ENCODE peak calls at places on chromosomes 3 and 15, in eight cellular contexts. T is neural progenitor cell; V is fibroblast of lung; P is GM23248; M is esophagus squamous epithelium; R is AG04450; N is left ventricle myocardium inferior; I is CD4-positive, CD25-positive, alpha-beta regulatory T cell. S is an unnamed sample.

GRCh38 chr3:115086379-115086778 is 60.7 kb downstream of the ZBTB20 start:
- DNase-seq in R (no peak), I (no peak), T (no peak), P (no peak), V (no peak), M (no peak), N (no peak), S (no peak)

GRCh38 chr15:39088186-39088585 is 492.7 kb upstream of the THBS1 start:
- DNase-seq in V (no peak), R (no peak), N (no peak), P (no peak), I (no peak), T (no peak), M (no peak), S (no peak)

GRCh38 chr3:28268989-28269388 is 27.6 kb downstream of the CMC1 start:
- DNase-seq in T (no peak), I (no peak), M (no peak), P (no peak), R (no peak), N (no peak), V (no peak), S (no peak)

GRCh38 chr15:43930556-43930955 is 103.8 kb downstream of the WDR76 start:
- DNase-seq in T (no peak), N (peak), M (no peak), V (no peak), R (no peak), I (no peak), P (no peak), S (no peak)

GRCh38 chr15:78205856-78206255 is 28.5 kb downstream of the ACSBG1 start:
- DNase-seq in R (no peak), I (no peak), P (no peak), N (no peak), M (no peak), V (no peak), T (no peak), S (no peak)

GRCh38 chr3:194654443-194654842 is 17.5 kb downstream of the LSG1 start:
- DNase-seq in I (no peak), R (no peak), M (no peak), T (no peak), P (peak), N (no peak), V (no peak), S (no peak)

GRCh38 chr15:51861557-51862350 is 32.3 kb downstream of the TMOD3 start:
- DNase-seq in N (no peak), I (peak), P (no peak), V (no peak), T (no peak), R (no peak), M (no peak), S (no peak)

GRCh38 chr3:46705022-46705530 is 3.9 kb downstream of the TMIE start:
- DNase-seq in R (peak), N (peak), P (peak), T (peak), V (peak), I (peak), M (no peak), S (peak)

GRCh38 chr3:149507491-149508324 is 33.2 kb downstream of the TM4SF4 start:
- DNase-seq in I (no peak), R (no peak), N (no peak), P (peak), V (peak), M (no peak), T (no peak), S (no peak)

GRCh38 chr15:78681306-78682012 is 40.4 kb upstream of the CHRNB4 start:
- DNase-seq in M (no peak), N (no peak), I (no peak), T (peak), P (no peak), R (no peak), V (no peak), S (no peak)

GRCh38 chr3:73508330-73508954 is 116.3 kb downstream of the PDZRN3 start:
- DNase-seq in M (no peak), I (no peak), V (peak), T (peak), R (peak), P (peak), N (no peak), S (peak)

GRCh38 chr3:73600293-73600938 is 24.3 kb downstream of the PDZRN3 start:
- DNase-seq in I (no peak), V (peak), M (no peak), T (peak), P (peak), R (no peak), N (no peak), S (peak)

GRCh38 chr3:32440481-32441350 is 49.1 kb downstream of the CMTM7 start:
- DNase-seq in T (no peak), R (no peak), M (no peak), P (peak), I (no peak), N (no peak), V (peak), S (no peak)

GRCh38 chr3:127172211-127172610 is 20.7 kb upstream of the PRR23E start:
- DNase-seq in I (no peak), N (no peak), P (no peak), T (no peak), V (no peak), M (no peak), R (no peak), S (no peak)

GRCh38 chr3:142947352-142947751 is 16.1 kb downstream of the PAQR9 start:
- DNase-seq in V (no peak), N (no peak), I (no peak), M (no peak), T (no peak), R (no peak), P (peak), S (no peak)

GRCh38 chr3:45132568-45133211 is 13.5 kb downstream of the CDCP1 start:
- DNase-seq in R (no peak), N (no peak), P (no peak), M (no peak), V (peak), I (no peak), T (no peak), S (no peak)

GRCh38 chr3:82496890-82497560 is 735.6 kb upstream of the GBE1 start:
- DNase-seq in I (no peak), V (peak), N (no peak), M (no peak), R (no peak), P (no peak), T (peak), S (no peak)

GRCh38 chr3:127073931-127074820 is 91.3 kb downstream of the PLXNA1 start:
- DNase-seq in I (no peak), T (no peak), P (peak), M (no peak), V (no peak), N (no peak), R (no peak), S (no peak)

GRCh38 chr3:112781611-112782010 is 65.1 kb downstream of the CD200R1L start:
- DNase-seq in I (no peak), R (no peak), N (no peak), M (no peak), T (no peak), P (peak), V (peak), S (no peak)

GRCh38 chr3:22122567-22122966 is 371.6 kb upstream of the ZNF385D start:
- DNase-seq in R (no peak), V (no peak), I (no peak), P (no peak), T (no peak), M (no peak), N (no peak), S (no peak)

GRCh38 chr15:50977157-50977556 is 68.7 kb downstream of the AP4E1 start:
- DNase-seq in R (no peak), N (no peak), M (no peak), P (no peak), I (no peak), T (no peak), V (peak), S (no peak)

GRCh38 chr3:139357899-139358298 is 14.1 kb downstream of the MRPS22 start:
- DNase-seq in V (no peak), M (no peak), P (no peak), N (no peak), T (no peak), I (no peak), R (no peak), S (no peak)

GRCh38 chr15:61822511-61822910 is 237.7 kb downstream of the VPS13C start:
- DNase-seq in T (no peak), R (no peak), P (no peak), N (no peak), M (no peak), I (no peak), V (no peak), S (no peak)

GRCh38 chr15:73809728-73810501 is 56.8 kb upstream of the INSYN1 start:
- DNase-seq in I (no peak), R (no peak), N (no peak), V (peak), T (no peak), M (no peak), P (peak), S (no peak)

GRCh38 chr3:130699765-130700164 is 46.9 kb downstream of the PIK3R4 start:
- DNase-seq in P (peak), N (no peak), M (no peak), T (peak), R (no peak), V (no peak), I (no peak), S (no peak)

GRCh38 chr3:147699175-147699838 is 290.1 kb downstream of the ZIC1 start:
- DNase-seq in V (peak), M (no peak), N (no peak), I (no peak), R (no peak), P (peak), T (no peak), S (peak)

GRCh38 chr3:99637041-99637380 is 1.4 kb upstream of the COL8A1 start:
- DNase-seq in V (no peak), M (no peak), R (peak), I (no peak), T (peak), N (no peak), P (no peak), S (no peak)

GRCh38 chr3:195467641-195468390 is 25.0 kb upstream of the ACAP2 start:
- DNase-seq in V (peak), P (peak), T (no peak), R (no peak), N (no peak), M (no peak), I (no peak), S (peak)

GRCh38 chr3:188431553-188431952 is 277.6 kb downstream of the LPP start:
- DNase-seq in T (no peak), V (peak), M (no peak), P (peak), N (no peak), R (no peak), I (no peak), S (no peak)

GRCh38 chr15:85542488-85542887 is 162.1 kb downstream of the AKAP13 start:
- DNase-seq in M (no peak), P (no peak), I (no peak), R (no peak), V (no peak), N (no peak), T (no peak), S (no peak)

GRCh38 chr3:31695280-31696008 is 162.7 kb downstream of the STT3B start:
- DNase-seq in T (peak), I (no peak), V (no peak), N (no peak), R (no peak), P (peak), M (no peak), S (no peak)

GRCh38 chr3:32884532-32885031 is 66.8 kb downstream of the TRIM71 start:
- DNase-seq in R (no peak), M (no peak), N (no peak), I (no peak), T (no peak), P (no peak), V (no peak), S (no peak)

GRCh38 chr15:38202356-38202755 is 50.3 kb upstream of the SPRED1 start:
- DNase-seq in T (no peak), R (no peak), M (no peak), I (no peak), V (no peak), P (peak), N (no peak), S (no peak)

GRCh38 chr15:31080618-31081017 is 20.9 kb downstream of the TRPM1 start:
- DNase-seq in R (no peak), V (no peak), P (peak), I (no peak), T (peak), M (no peak), N (peak), S (no peak)

GRCh38 chr3:180017846-180018245 is 18.9 kb downstream of the PEX5L start:
- DNase-seq in I (no peak), T (no peak), M (no peak), N (no peak), P (no peak), R (no peak), V (peak), S (no peak)

GRCh38 chr3:54067060-54067459 is 55.3 kb upstream of the CACNA2D3 start:
- DNase-seq in N (no peak), M (no peak), T (no peak), R (no peak), V (no peak), I (no peak), P (no peak), S (no peak)
- H3K4me3 ChIP-seq in N (no peak), M (no peak), T (no peak), R (no peak), V (no peak), I (no peak), P (no peak), S (no peak)

GRCh38 chr3:84960581-84960980 is 1.8 kb downstream of the CADM2 start:
- DNase-seq in T (peak), I (no peak), M (no peak), P (no peak), R (no peak), N (no peak), V (no peak), S (no peak)

GRCh38 chr3:84960994-84961393 is 2.2 kb downstream of the CADM2 start:
- DNase-seq in N (no peak), V (no peak), P (no peak), I (no peak), T (peak), M (no peak), R (no peak), S (no peak)

GRCh38 chr3:84963137-84963536 is 4.3 kb downstream of the CADM2 start:
- DNase-seq in M (no peak), T (peak), R (no peak), P (no peak), N (no peak), V (no peak), I (no peak), S (no peak)

GRCh38 chr3:84962460-84962859 is 3.7 kb downstream of the CADM2 start:
- DNase-seq in R (no peak), N (no peak), I (no peak), V (no peak), P (no peak), T (no peak), M (no peak), S (no peak)

DNA sequence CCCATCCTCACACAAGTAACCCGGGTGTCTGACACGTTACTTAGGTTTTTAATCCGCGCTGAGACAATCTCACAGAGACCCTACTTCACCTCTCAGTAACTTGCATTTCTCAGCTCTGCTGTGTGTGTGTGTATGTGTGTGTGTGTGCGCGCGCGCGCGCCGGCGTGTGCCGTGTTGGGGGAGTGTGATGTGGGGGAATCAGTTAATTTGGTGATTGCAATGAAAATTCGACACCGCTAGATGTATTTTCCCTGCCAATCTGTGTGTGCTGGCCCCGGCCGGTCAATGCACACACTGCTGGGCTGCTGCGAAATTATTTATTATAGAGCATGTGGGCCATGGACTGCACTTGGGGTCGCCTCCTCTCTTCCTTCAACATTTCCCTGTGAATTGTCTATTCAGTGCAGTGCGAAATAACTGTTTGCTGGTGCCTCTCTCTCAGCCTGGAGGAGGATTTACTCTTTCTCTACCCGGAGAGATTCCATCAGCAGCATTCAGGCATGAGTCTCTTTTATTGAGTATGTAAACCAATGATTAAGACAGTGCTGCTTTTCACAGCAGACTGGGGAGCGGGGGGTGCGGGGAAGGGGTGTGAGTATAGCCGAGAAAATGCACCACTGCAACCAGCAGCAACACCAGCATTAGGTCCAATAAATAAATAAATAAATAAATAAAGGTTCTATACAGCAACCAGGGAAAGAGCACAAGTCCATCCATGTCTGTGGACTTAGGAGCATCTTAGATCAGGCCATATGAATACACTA is 2.9 kb downstream of the CADM2 start:
- DNase-seq in T (peak), N (no peak), R (no peak), P (no peak), M (no peak), V (no peak), I (no peak), S (no peak)
- H3K4me3 ChIP-seq in T (peak), N (peak), R (no peak), P (no peak), M (no peak), V (no peak), I (no peak), S (peak)

GRCh38 chr3:4543110-4543509 is 50.0 kb downstream of the ITPR1 start:
- DNase-seq in M (no peak), P (no peak), T (no peak), V (no peak), I (no peak), N (no peak), R (no peak), S (no peak)

DNA sequence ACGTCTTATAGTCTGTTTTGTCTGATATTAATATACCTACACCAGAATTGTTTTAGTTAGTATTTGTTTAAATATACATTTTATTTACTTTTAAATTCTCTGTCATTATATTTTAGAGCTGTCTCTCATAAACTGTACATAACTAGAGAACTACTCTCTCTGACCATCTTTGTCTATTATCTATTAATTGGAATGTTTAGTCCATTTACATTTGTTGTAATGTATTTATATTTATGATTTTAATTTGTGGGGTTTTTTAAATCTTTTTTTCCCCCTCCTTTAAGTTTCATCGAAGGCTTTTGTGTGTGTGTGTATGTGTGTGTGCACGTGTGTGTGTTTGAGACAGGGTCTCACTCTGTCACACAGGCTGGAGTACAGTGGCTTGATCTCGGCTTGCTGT is 47.1 kb downstream of the ITPR1 start:
- DNase-seq in I (no peak), V (no peak), M (no peak), P (no peak), R (no peak), N (no peak), T (no peak), S (no peak)
- H3K4me3 ChIP-seq in I (no peak), V (no peak), M (no peak), P (no peak), R (no peak), N (no peak), T (no peak), S (no peak)

GRCh38 chr3:95899911-95900310 is 914.5 kb upstream of the EPHA6 start:
- DNase-seq in P (peak), M (no peak), N (no peak), I (no peak), R (no peak), V (peak), T (no peak), S (no peak)

GRCh38 chr3:95894820-95895219 is 919.6 kb upstream of the EPHA6 start:
- DNase-seq in R (no peak), V (no peak), N (no peak), M (no peak), I (no peak), T (no peak), P (no peak), S (no peak)

GRCh38 chr3:95905182-95905581 is 909.2 kb upstream of the EPHA6 start:
- DNase-seq in R (no peak), T (no peak), M (no peak), N (no peak), P (peak), V (no peak), I (no peak), S (no peak)

GRCh38 chr3:95901948-95902347 is 912.4 kb upstream of the EPHA6 start:
- DNase-seq in V (no peak), P (no peak), M (no peak), R (no peak), N (no peak), T (no peak), I (no peak), S (no peak)

DNA sequence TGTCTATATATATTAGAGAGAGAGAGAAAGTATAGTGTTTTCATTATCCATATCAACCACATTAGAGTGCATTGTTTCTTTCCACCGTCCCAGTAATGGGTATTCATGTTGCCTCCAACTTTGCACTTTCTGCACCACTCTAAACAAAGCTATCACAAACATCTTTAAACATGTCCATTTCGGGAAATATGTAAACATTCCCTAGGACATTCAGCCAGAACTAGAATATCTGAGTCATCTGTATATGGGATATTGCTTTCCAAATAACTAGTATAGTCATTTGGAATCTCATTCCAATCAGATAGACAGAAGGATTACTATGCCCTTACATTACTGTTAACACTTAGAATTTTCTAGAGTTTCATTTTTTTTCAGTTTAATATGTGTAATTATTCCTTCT is 914.9 kb upstream of the EPHA6 start:
- DNase-seq in R (peak), M (no peak), P (peak), N (no peak), I (no peak), V (peak), T (no peak), S (no peak)
- H3K4me3 ChIP-seq in R (no peak), M (no peak), P (no peak), N (no peak), I (no peak), V (no peak), T (no peak), S (no peak)

GRCh38 chr3:43413676-43414368 is 127.5 kb downstream of the SNRK start:
- DNase-seq in V (no peak), N (no peak), I (no peak), M (no peak), R (no peak), T (peak), P (no peak), S (no peak)

GRCh38 chr3:43418601-43419272 is 132.4 kb downstream of the SNRK start:
- DNase-seq in P (no peak), I (no peak), M (no peak), V (peak), R (no peak), T (no peak), N (no peak), S (no peak)

GRCh38 chr3:43411429-43411828 is 125.1 kb downstream of the SNRK start:
- DNase-seq in N (no peak), T (no peak), P (no peak), I (no peak), V (no peak), M (no peak), R (no peak), S (no peak)

GRCh38 chr3:43415088-43415487 is 128.7 kb downstream of the SNRK start:
- DNase-seq in I (no peak), V (no peak), R (no peak), M (no peak), T (no peak), N (no peak), P (no peak), S (no peak)

DNA sequence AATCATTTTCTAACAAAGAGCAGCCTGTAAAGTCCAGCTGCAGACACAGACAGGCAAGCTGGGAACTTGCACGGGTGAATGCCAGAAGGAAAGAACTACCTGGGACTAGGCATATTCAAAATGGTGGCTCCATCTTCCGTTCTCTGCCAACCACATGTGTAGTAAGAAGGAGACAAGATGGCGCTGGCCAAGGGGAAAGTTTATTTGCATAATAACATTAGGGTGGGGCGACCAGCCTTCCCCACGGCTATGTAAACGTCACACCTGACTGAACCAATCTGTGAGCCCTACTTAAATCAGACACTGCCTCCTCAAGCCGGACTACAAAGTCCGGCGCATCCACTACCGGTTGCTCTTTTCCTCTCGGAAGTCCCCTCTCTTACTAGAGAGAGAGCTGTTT is 130.8 kb downstream of the SNRK start:
- DNase-seq in R (no peak), M (no peak), N (no peak), P (no peak), I (no peak), T (no peak), V (no peak), S (no peak)
- H3K4me3 ChIP-seq in R (no peak), M (no peak), N (no peak), P (no peak), I (no peak), T (no peak), V (no peak), S (no peak)

GRCh38 chr3:113896930-113897329 is 50.9 kb upstream of the ZDHHC23 start:
- DNase-seq in P (no peak), N (no peak), V (no peak), T (no peak), I (no peak), M (no peak), R (no peak), S (no peak)
- H3K4me3 ChIP-seq in P (no peak), N (no peak), V (peak), T (no peak), I (peak), M (peak), R (no peak), S (no peak)